ENCODE peak calls at places on chromosomes 12 and 14, in four cellular contexts. G is dorsolateral prefrontal cortex, C is cardiac fibroblast, U is lower leg skin. M is an unnamed sample.

GRCh38 chr14:76257842-76258397 is 106.2 kb downstream of the GPATCH2L start:
- DNase-seq in G (no peak), C (no peak), U (no peak), M (no peak)

GRCh38 chr12:132390287-132391076 is 61.1 kb upstream of the GALNT9 start:
- DNase-seq in G (no peak), C (no peak), U (no peak), M (no peak)

GRCh38 chr12:716506-716905 is 35.9 kb upstream of the WNK1 start:
- DNase-seq in G (no peak), C (peak), U (no peak), M (no peak)

GRCh38 chr12:67442347-67442841 is 173.2 kb downstream of the CAND1 start:
- DNase-seq in G (no peak), C (no peak), U (no peak), M (no peak)

GRCh38 chr12:46214668-46215429 is 54.0 kb downstream of the SLC38A1 start:
- DNase-seq in G (no peak), C (no peak), U (no peak), M (no peak)

GRCh38 chr12:54649825-54650224 is 1.7 kb upstream of the DCD start:
- DNase-seq in G (no peak), C (no peak), U (no peak), M (no peak)

GRCh38 chr14:101234588-101234937 is 326.7 kb upstream of the DIO3 start:
- DNase-seq in G (no peak), C (no peak), U (no peak), M (no peak)

GRCh38 chr14:65872536-65872935 is 460.0 kb downstream of the FUT8 start:
- DNase-seq in G (no peak), C (peak), U (no peak), M (no peak)

GRCh38 chr14:70116278-70116677 is 72.5 kb downstream of the SLC8A3 start:
- DNase-seq in G (no peak), C (no peak), U (no peak), M (no peak)

GRCh38 chr12:127374447-127374846 is 892.5 kb upstream of the TMEM132C start:
- DNase-seq in G (no peak), C (no peak), U (no peak), M (no peak)

GRCh38 chr12:29731556-29731955 is 52.2 kb downstream of the TMTC1 start:
- DNase-seq in G (no peak), C (no peak), U (no peak), M (no peak)

GRCh38 chr14:104693482-104694431 is 4.3 kb downstream of the INF2 start:
- DNase-seq in G (no peak), C (no peak), U (no peak), M (no peak)

DNA sequence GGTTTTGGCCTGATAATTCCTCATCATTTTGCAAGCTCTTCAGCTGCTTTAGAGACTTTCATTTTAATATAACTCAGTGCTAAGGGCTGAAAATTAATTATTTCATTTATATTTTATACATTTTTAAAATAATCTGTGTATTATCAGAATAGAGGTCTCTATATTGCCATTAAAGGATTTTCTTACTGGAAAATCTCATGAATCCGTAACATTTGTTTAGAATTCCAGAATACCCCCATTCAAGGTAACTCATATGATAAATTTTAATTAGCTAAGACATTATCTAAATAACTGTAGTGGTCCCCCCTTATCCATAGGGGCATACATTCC is 51.6 kb downstream of the BMAL2 start:
- DNase-seq in G (no peak), C (no peak), U (no peak), M (no peak)
- TF ChIP-seq CTCF in G (no peak), C (no peak), U (no peak), M (peak)

GRCh38 chr12:122064034-122064777 is 14.3 kb upstream of the MLXIP start:
- DNase-seq in G (peak), C (peak), U (peak), M (no peak)
- TF ChIP-seq CTCF in G (peak), C (peak), U (no peak), M (peak)

DNA sequence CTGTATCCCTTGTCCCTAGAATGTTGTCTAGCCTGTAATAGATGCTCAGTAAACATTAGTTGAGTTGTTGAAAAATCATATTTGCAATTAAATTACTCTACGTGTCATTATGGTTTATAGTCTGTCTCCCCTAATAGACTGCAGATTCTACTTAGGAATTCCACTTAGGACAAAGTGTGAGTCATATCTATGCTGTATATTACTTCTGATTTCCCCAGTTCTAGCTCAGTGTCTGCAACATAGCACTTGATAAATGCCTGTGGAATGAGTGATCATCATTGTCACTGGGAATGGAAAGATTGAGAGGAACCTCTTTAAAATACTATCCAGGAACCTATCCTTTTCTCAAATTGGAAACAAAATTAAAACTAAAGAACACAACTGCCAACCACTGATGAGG is 99.3 kb downstream of the TBX5 start:
- DNase-seq in G (no peak), C (peak), U (no peak), M (no peak)
- TF ChIP-seq CTCF in G (no peak), C (no peak), U (no peak), M (no peak)

GRCh38 chr14:55301722-55302121 is 30.5 kb downstream of the FBXO34 start:
- DNase-seq in G (no peak), C (peak), U (peak), M (no peak)

GRCh38 chr14:55294603-55295002 is 23.4 kb downstream of the FBXO34 start:
- DNase-seq in G (no peak), C (no peak), U (no peak), M (no peak)

GRCh38 chr14:55298423-55298822 is 27.2 kb downstream of the FBXO34 start:
- DNase-seq in G (no peak), C (no peak), U (no peak), M (no peak)

GRCh38 chr14:55302367-55302766 is 31.1 kb downstream of the FBXO34 start:
- DNase-seq in G (no peak), C (no peak), U (no peak), M (no peak)

DNA sequence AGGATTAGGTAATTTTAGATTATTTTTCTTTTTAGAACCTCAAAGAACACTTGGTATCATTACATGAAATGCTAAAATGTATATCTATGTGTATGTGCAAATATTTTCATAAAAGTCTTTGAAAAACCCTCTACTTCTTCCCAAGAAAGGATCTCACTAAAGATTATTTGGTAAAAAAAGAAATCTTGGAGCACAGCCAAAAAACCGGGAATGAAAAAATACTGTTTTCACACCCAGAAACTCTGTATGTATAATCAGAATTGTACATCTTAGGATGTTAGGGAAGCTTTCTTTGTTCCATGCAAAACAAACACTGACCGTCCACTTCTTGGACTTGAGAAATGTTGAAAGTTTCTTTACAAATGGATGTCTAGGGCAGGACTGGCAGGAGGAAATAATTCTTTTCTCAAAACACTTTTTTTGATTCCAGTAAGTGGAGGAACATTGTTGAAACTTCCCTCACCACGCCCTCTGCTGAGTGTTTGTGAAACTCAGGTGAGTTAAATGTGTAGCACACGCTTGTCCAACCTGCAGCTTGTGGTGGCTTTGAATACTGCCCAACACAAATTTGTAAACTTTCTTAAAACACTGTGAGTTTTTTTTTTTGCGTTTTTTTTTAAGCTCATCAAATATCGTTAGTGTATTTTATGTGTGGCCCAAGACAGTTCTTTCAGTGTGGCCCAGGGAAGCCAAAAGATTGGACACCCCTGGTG is 26.5 kb downstream of the FBXO34 start:
- DNase-seq in G (no peak), C (no peak), U (peak), M (no peak)
- TF ChIP-seq CTCF in G (no peak), C (no peak), U (no peak), M (no peak)

GRCh38 chr14:41051801-41052200 is 554.9 kb upstream of the LRFN5 start:
- DNase-seq in G (no peak), C (no peak), U (no peak), M (no peak)
- TF ChIP-seq CTCF in G (no peak), C (no peak), U (no peak), M (no peak)

GRCh38 chr12:108689314-108690190 is 41.8 kb downstream of the CORO1C start:
- DNase-seq in G (peak), C (peak), U (peak), M (no peak)
- TF ChIP-seq CTCF in G (peak), C (no peak), U (no peak), M (no peak)

DNA sequence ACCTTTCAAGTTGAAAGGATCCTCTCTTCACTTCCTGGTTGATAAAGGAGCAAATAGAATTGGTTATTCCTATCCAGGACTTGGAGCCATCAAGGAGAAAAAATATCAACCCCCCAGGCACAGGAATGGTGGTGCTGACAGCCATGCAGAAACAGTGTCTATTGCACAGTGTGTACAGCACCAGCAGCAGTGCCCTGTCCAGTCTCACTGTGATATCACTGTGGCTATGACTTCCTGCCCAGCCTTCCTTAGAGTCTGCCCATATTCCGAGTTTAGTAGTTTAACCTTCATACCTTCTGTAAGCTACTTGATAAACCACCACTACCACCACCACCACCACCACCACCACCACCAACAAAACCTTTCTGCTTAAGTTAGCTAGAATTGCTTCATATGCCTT is 45.1 kb upstream of the FERMT2 start:
- DNase-seq in G (no peak), C (no peak), U (no peak), M (no peak)
- TF ChIP-seq CTCF in G (no peak), C (no peak), U (no peak), M (no peak)

M was measured in type B pancreatic cell.